ENCODE peak calls at places on chromosomes 13 and 19, in six cellular contexts. B is H9, J is IMR-90, F is mesenchymal stem cell, U is H1, E is trophoblast cell. P is an unnamed sample.

GRCh38 chr19:21164541-21164940 is 22.7 kb downstream of the ZNF431 start:
- DNase-seq in B (no peak), J (no peak), F (no peak), U (no peak), E (no peak), P (no peak)

GRCh38 chr19:50007170-50007569 is 18.0 kb downstream of the VRK3 start:
- DNase-seq in B (no peak), J (no peak), F (no peak), U (no peak), E (no peak), P (no peak)

GRCh38 chr13:63024458-63024857 is 1608.8 kb upstream of the PCDH20 start:
- DNase-seq in B (no peak), J (peak), F (peak), U (no peak), E (no peak), P (no peak)

GRCh38 chr13:73090116-73090811 is 31.5 kb downstream of the KLF5 start:
- DNase-seq in B (peak), J (peak), F (peak), U (peak), E (peak), P (no peak)

GRCh38 chr13:20394506-20394905 is 131.2 kb downstream of the CRYL1 start:
- DNase-seq in B (no peak), J (no peak), F (no peak), U (no peak), E (no peak), P (no peak)

GRCh38 chr19:1129535-1129934 is 25.7 kb downstream of the GPX4 start:
- DNase-seq in B (no peak), J (no peak), F (no peak), U (no peak), E (no peak), P (no peak)

GRCh38 chr19:14563989-14564650 is 7.7 kb downstream of the NDUFB7 start:
- DNase-seq in B (peak), J (no peak), F (no peak), U (peak), E (no peak), P (no peak)

GRCh38 chr13:25214371-25215252 is 42.5 kb upstream of the AMER2 start:
- DNase-seq in B (no peak), J (peak), F (peak), U (no peak), E (no peak), P (no peak)

GRCh38 chr19:10617409-10618121 is 7.8 kb upstream of the SLC44A2 start:
- DNase-seq in B (no peak), J (peak), F (peak), U (no peak), E (peak), P (no peak)

GRCh38 chr19:33217881-33218280 is 7.8 kb downstream of the SLC7A10 start:
- DNase-seq in B (no peak), J (no peak), F (no peak), U (no peak), E (no peak), P (no peak)

GRCh38 chr13:69828527-69828926 is 279.1 kb upstream of the ATXN8OS start:
- DNase-seq in B (no peak), J (no peak), F (no peak), U (no peak), E (no peak), P (no peak)

GRCh38 chr13:32314968-32315254 is 252 bp downstream of the ZAR1L start:
- DNase-seq in B (no peak), J (peak), F (peak), U (no peak), E (no peak), P (peak)

GRCh38 chr13:21137696-21138095 is 38.7 kb downstream of the SKA3 start:
- DNase-seq in B (no peak), J (peak), F (peak), U (no peak), E (peak), P (no peak)

DNA sequence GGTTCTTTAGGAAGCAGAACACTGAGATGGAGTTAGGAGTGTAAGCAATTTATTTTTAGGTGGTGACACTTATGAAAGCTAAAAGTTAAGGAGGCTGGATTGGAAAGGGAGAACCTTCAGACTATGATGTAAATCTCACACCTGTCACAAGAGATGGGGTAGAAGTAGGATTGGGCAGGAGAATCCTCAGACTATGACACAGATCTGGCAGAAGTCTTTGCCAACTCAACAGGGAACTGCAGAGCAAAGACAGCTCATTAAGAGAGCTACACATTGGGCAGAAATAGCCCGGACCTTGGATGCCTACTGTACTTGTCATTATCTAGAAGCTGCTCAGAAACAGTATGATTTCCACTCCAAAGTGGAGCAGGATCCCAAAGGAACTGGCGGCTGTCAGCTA is 134.4 kb downstream of the DNAJC15 start:
- DNase-seq in B (no peak), J (no peak), F (no peak), U (no peak), E (no peak), P (no peak)
- H3K14ac ChIP-seq in B (no peak), J (no peak), F (no peak), U (no peak), E (no peak), P (no peak)

DNA sequence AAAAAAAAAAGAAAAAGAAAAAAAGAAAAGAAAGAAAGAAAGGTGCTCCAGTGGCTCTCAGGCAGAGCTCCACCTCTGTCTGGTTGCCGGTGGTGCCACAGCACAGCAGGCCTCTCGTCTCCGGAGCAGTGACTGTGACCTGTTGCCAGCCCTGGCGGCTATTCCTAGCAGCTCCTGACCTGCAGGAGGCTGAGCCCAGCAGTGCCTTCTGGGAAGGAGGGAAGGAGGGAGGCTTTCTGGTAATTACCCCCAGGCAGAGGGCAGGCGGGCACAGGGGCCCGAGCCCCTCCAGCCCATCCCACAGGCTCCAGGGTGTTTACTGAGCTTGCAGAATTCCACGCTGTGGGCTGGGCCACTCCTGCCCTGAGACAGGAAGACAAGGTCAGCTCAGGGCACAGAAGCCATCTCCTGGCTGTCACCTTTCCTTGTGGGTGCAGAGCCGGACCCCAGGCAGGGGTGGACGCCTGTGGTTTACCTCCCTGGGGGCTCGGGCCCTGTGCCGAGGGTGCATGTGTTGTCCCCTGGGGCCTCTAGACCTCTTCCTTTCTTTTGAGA is 77.9 kb downstream of the GNG7 start:
- DNase-seq in B (peak), J (no peak), F (no peak), U (no peak), E (peak), P (no peak)
- H2BK120ac ChIP-seq in B (no peak), J (no peak), F (no peak), U (no peak), E (no peak), P (no peak)

DNA sequence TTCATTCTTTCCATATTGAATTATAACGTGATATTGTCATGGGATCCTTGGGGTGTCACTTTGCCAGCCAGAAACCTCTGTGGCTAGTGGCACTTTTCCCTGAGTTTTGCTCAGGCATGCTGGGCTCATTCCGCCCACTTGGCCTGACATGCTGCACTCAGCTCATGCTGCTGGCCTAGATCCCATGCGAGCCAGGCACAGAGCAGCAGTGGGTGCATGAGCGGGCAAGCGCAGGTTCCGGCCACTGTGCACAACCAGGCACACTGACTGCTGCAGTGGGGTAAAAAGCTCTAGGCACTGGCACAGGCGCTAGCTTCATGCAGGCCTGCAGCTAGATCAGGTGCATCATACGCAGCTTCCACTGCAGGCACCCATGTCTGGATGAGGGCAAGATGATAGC is 221.2 kb downstream of the MAB21L1 start:
- DNase-seq in B (no peak), J (no peak), F (no peak), U (no peak), E (no peak), P (no peak)
- H4K91ac ChIP-seq in B (no peak), J (no peak), F (no peak), U (no peak), E (no peak), P (no peak)

DNA sequence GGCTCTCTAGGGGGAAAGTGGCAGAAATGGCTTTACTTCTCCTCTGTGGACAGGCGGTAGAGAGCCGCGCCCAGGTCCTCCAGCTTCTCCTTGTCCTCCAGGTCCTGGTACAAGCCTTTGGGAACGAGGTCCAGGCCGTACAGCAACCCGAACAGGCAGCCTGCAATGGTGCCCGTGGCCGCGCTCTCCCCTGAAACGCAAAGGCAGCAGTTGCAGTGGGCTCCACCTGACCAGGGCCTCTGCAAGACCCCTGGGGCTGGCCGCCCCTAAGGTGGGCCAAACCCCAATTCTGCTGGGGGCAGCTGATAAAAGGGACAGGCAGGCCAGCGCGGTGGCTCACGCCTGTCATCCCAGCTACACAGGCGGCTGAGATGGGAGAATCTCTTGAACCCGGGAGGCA is 30.5 kb downstream of the ADPRHL1 start:
- DNase-seq in B (no peak), J (no peak), F (no peak), U (no peak), E (no peak), P (no peak)
- H3K14ac ChIP-seq in B (no peak), J (no peak), F (no peak), U (no peak), E (no peak), P (peak)

GRCh38 chr13:77230560-77230959 is 96.3 kb downstream of the MYCBP2 start:
- DNase-seq in B (no peak), J (no peak), F (no peak), U (no peak), E (no peak), P (no peak)

GRCh38 chr13:77235456-77236022 is 91.4 kb downstream of the MYCBP2 start:
- DNase-seq in B (no peak), J (no peak), F (no peak), U (no peak), E (no peak), P (no peak)

DNA sequence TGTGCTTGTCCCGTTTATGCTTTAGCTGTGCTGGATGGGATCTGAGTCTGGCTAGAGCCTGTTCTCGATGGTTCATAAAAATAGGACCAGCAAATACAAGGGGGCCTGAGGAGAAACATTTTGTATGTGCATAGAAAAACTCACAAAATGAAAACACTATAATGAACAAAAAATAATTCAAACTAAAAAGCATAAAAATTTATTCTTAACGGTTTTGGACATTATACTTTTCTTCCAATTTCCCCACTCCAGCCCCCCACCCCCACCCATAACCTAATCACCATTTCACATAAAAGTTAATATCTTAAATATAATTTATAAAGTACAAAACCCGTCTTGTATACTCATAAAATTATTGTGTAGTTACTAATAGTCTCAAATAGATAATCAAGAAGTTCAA is 93.7 kb downstream of the MYCBP2 start:
- DNase-seq in B (no peak), J (no peak), F (no peak), U (no peak), E (no peak), P (no peak)
- H2BK120ac ChIP-seq in B (no peak), J (no peak), F (no peak), U (no peak), E (no peak), P (no peak)

DNA sequence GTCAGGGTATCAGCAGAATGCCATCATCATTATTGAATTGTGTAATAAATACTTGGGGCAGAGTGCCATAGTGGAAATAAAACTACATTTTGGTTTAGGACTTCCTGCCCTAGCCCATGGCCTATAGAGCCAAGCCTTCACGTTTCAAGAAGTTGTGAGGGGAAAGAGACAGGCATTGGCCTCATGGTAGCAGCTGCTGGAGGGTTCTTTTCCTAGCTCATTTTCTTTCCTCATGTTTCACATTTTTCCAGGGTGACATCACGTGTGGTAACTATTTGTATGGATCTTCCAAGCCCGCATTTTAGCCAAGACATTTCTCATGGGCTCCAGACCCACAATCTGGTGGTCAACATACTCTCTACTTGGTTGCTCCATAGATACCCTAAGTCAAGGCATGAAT is 80.4 kb downstream of the LRCH1 start:
- DNase-seq in B (no peak), J (peak), F (peak), U (no peak), E (peak), P (no peak)
- H4K91ac ChIP-seq in B (no peak), J (peak), F (no peak), U (no peak), E (peak), P (no peak)

GRCh38 chr19:39833160-39833463 is 850 bp downstream of the DYRK1B start:
- DNase-seq in B (no peak), J (no peak), F (no peak), U (no peak), E (no peak), P (no peak)
- H3K14ac ChIP-seq in B (peak), J (no peak), F (peak), U (no peak), E (no peak), P (no peak)

GRCh38 chr19:55408320-55408836 is 790 bp upstream of the UBE2S start:
- DNase-seq in B (no peak), J (no peak), F (no peak), U (no peak), E (no peak), P (no peak)

GRCh38 chr19:55405638-55406037 is 1.9 kb downstream of the UBE2S start:
- DNase-seq in B (no peak), J (no peak), F (no peak), U (no peak), E (no peak), P (no peak)

GRCh38 chr19:55407625-55408319 is at the start of gene UBE2S:
- DNase-seq in B (peak), J (peak), F (peak), U (peak), E (peak), P (peak)

GRCh38 chr19:55406091-55406868 is 1.3 kb downstream of the UBE2S start:
- DNase-seq in B (no peak), J (no peak), F (no peak), U (no peak), E (no peak), P (no peak)

GRCh38 chr19:55406869-55407624 is 541 bp downstream of the UBE2S start:
- DNase-seq in B (no peak), J (no peak), F (peak), U (no peak), E (peak), P (no peak)
- H2BK120ac ChIP-seq in B (no peak), J (no peak), F (peak), U (no peak), E (peak), P (no peak)

GRCh38 chr19:13299838-13300237 is 149.6 kb downstream of the IER2 start:
- DNase-seq in B (no peak), J (no peak), F (no peak), U (no peak), E (no peak), P (no peak)

GRCh38 chr19:13298565-13299481 is 148.6 kb downstream of the IER2 start:
- DNase-seq in B (peak), J (no peak), F (no peak), U (no peak), E (no peak), P (no peak)

GRCh38 chr19:13301627-13302334 is 151.6 kb downstream of the IER2 start:
- DNase-seq in B (no peak), J (no peak), F (no peak), U (no peak), E (no peak), P (no peak)

GRCh38 chr19:13302521-13303270 is 152.5 kb downstream of the IER2 start:
- DNase-seq in B (no peak), J (no peak), F (no peak), U (no peak), E (no peak), P (no peak)

GRCh38 chr19:13300421-13301030 is 150.3 kb downstream of the IER2 start:
- DNase-seq in B (no peak), J (no peak), F (no peak), U (no peak), E (no peak), P (no peak)
- H4K91ac ChIP-seq in B (no peak), J (no peak), F (no peak), U (no peak), E (no peak), P (no peak)

GRCh38 chr19:53944933-53945332 is 17.8 kb upstream of the CACNG8 start:
- DNase-seq in B (no peak), J (no peak), F (no peak), U (no peak), E (no peak), P (no peak)
- H3K14ac ChIP-seq in B (no peak), J (no peak), F (no peak), U (no peak), E (no peak), P (no peak)

P was measured in neuronal stem cell.